ENCODE peak calls at places on chromosomes 11 and 22, in seven cellular contexts. One of them, this sample, is unnamed.

GRCh38 chr11:6629892-6630631 is 10.8 kb upstream of the TPP1 start:
- DNase-seq in HCT116: no peak
- DNase-seq in SK-N-SH: no peak
- DNase-seq in GM12878: no peak
- DNase-seq in H1: peak
- DNase-seq in HepG2: no peak
- DNase-seq in K562: no peak
- DNase-seq in this sample: no peak

GRCh38 chr11:13080861-13081260 is 71.7 kb downstream of the RASSF10 start:
- DNase-seq in HCT116: no peak
- DNase-seq in H1: no peak
- DNase-seq in HepG2: no peak
- DNase-seq in K562: no peak
- DNase-seq in GM12878: no peak
- DNase-seq in SK-N-SH: no peak
- DNase-seq in this sample: no peak

GRCh38 chr22:42697542-42698013 is 23.1 kb downstream of the A4GALT start:
- DNase-seq in HCT116: peak
- DNase-seq in H1: no peak
- DNase-seq in HepG2: peak
- DNase-seq in SK-N-SH: no peak
- DNase-seq in GM12878: no peak
- DNase-seq in K562: no peak
- DNase-seq in this sample: no peak

GRCh38 chr22:22552630-22553029 is 6.4 kb downstream of the PRAME start:
- DNase-seq in K562: peak
- DNase-seq in HepG2: peak
- DNase-seq in HCT116: no peak
- DNase-seq in GM12878: no peak
- DNase-seq in H1: no peak
- DNase-seq in SK-N-SH: peak
- DNase-seq in this sample: no peak

GRCh38 chr11:26847977-26848376 is 126.1 kb upstream of the SLC5A12 start:
- DNase-seq in HepG2: no peak
- DNase-seq in GM12878: no peak
- DNase-seq in H1: no peak
- DNase-seq in K562: no peak
- DNase-seq in SK-N-SH: no peak
- DNase-seq in HCT116: no peak
- DNase-seq in this sample: no peak

GRCh38 chr22:27483095-27483798 is 318.3 kb downstream of the MN1 start:
- DNase-seq in HCT116: no peak
- DNase-seq in K562: no peak
- DNase-seq in SK-N-SH: no peak
- DNase-seq in H1: no peak
- DNase-seq in HepG2: no peak
- DNase-seq in GM12878: no peak
- DNase-seq in this sample: no peak

GRCh38 chr11:17551347-17552040 is 4.4 kb downstream of the OTOG start:
- DNase-seq in H1: no peak
- DNase-seq in K562: no peak
- DNase-seq in SK-N-SH: no peak
- DNase-seq in HepG2: no peak
- DNase-seq in HCT116: no peak
- DNase-seq in GM12878: no peak
- DNase-seq in this sample: no peak

GRCh38 chr22:19068784-19069271 is 53.4 kb downstream of the DGCR2 start:
- DNase-seq in HepG2: no peak
- DNase-seq in HCT116: no peak
- DNase-seq in H1: no peak
- DNase-seq in GM12878: no peak
- DNase-seq in SK-N-SH: no peak
- DNase-seq in K562: no peak
- DNase-seq in this sample: no peak

GRCh38 chr22:23182289-23183106 is 2.2 kb downstream of the BCR start:
- DNase-seq in H1: no peak
- DNase-seq in HCT116: no peak
- DNase-seq in SK-N-SH: no peak
- DNase-seq in GM12878: peak
- DNase-seq in HepG2: no peak
- DNase-seq in K562: peak
- DNase-seq in this sample: no peak

GRCh38 chr22:37229012-37229804 is 14.9 kb downstream of the RAC2 start:
- DNase-seq in K562: peak
- DNase-seq in HepG2: no peak
- DNase-seq in HCT116: peak
- DNase-seq in SK-N-SH: peak
- DNase-seq in H1: no peak
- DNase-seq in GM12878: no peak
- DNase-seq in this sample: no peak

GRCh38 chr11:119371778-119372182 is 9.7 kb downstream of the USP2 start:
- DNase-seq in HCT116: no peak
- DNase-seq in HepG2: no peak
- DNase-seq in K562: no peak
- DNase-seq in H1: no peak
- DNase-seq in GM12878: no peak
- DNase-seq in SK-N-SH: peak
- DNase-seq in this sample: peak

GRCh38 chr22:35538801-35539321 is 1.8 kb upstream of the RASD2 start:
- DNase-seq in K562: peak
- DNase-seq in H1: peak
- DNase-seq in SK-N-SH: peak
- DNase-seq in HCT116: peak
- DNase-seq in GM12878: no peak
- DNase-seq in HepG2: no peak
- DNase-seq in this sample: peak

GRCh38 chr11:94132152-94132558 is 3.5 kb downstream of the PANX1 start:
- DNase-seq in K562: peak
- DNase-seq in GM12878: no peak
- DNase-seq in H1: peak
- DNase-seq in SK-N-SH: no peak
- DNase-seq in HCT116: no peak
- DNase-seq in HepG2: no peak
- DNase-seq in this sample: no peak

GRCh38 chr22:35970601-35971417 is 57.8 kb downstream of the RBFOX2 start:
- DNase-seq in K562: no peak
- DNase-seq in H1: no peak
- DNase-seq in GM12878: no peak
- DNase-seq in HCT116: no peak
- DNase-seq in SK-N-SH: no peak
- DNase-seq in HepG2: no peak
- DNase-seq in this sample: no peak

GRCh38 chr11:43359432-43359818 is 705 bp downstream of the TTC17 start:
- DNase-seq in H1: no peak
- DNase-seq in SK-N-SH: peak
- DNase-seq in GM12878: peak
- DNase-seq in HCT116: no peak
- DNase-seq in HepG2: peak
- DNase-seq in K562: peak
- DNase-seq in this sample: peak

GRCh38 chr22:50677493-50678217 is 5.0 kb downstream of the SHANK3 start:
- DNase-seq in H1: no peak
- DNase-seq in SK-N-SH: peak
- DNase-seq in HepG2: no peak
- DNase-seq in GM12878: no peak
- DNase-seq in K562: no peak
- DNase-seq in HCT116: no peak
- DNase-seq in this sample: no peak

GRCh38 chr11:124669193-124669592 is 4.3 kb downstream of the SIAE start:
- DNase-seq in K562: peak
- DNase-seq in H1: peak
- DNase-seq in GM12878: no peak
- DNase-seq in HCT116: peak
- DNase-seq in SK-N-SH: peak
- DNase-seq in HepG2: peak
- DNase-seq in this sample: peak

GRCh38 chr11:16923987-16924386 is 90.2 kb downstream of the PLEKHA7 start:
- DNase-seq in K562: no peak
- DNase-seq in H1: no peak
- DNase-seq in HCT116: no peak
- DNase-seq in SK-N-SH: no peak
- DNase-seq in GM12878: no peak
- DNase-seq in HepG2: no peak
- DNase-seq in this sample: no peak

GRCh38 chr11:74559110-74559933 is 33.1 kb upstream of the POLD3 start:
- DNase-seq in HCT116: no peak
- DNase-seq in K562: no peak
- DNase-seq in HepG2: peak
- DNase-seq in GM12878: no peak
- DNase-seq in SK-N-SH: no peak
- DNase-seq in H1: no peak
- DNase-seq in this sample: no peak

GRCh38 chr11:74557526-74557925 is 34.9 kb upstream of the POLD3 start:
- DNase-seq in HepG2: no peak
- DNase-seq in H1: no peak
- DNase-seq in K562: no peak
- DNase-seq in HCT116: no peak
- DNase-seq in SK-N-SH: no peak
- DNase-seq in GM12878: no peak
- DNase-seq in this sample: no peak

DNA sequence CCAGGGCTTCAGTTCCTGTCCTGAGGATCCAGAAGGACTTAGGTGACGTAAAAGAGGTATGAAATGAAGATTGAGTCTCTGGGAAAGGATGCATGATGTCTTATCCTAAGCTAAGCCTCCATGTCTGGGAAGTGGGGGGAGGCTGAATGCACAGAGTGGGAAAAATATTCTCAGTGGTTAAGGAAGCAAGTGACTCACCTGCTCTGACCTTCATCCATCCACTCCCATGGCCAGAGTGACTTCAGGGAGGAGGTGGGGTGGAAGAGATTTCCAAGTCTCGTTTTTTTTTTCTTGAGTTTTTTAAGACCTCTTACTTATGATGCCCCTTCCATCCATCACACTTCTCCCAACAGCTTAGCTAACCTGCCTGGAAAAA is 32.5 kb upstream of the POLD3 start:
- DNase-seq in K562: no peak
- DNase-seq in SK-N-SH: no peak
- DNase-seq in H1: no peak
- DNase-seq in HCT116: no peak
- DNase-seq in HepG2: no peak
- DNase-seq in GM12878: no peak
- DNase-seq in this sample: no peak
- TF ChIP-seq JUND in K562: no peak
- TF ChIP-seq JUND in SK-N-SH: no peak
- TF ChIP-seq JUND in H1: no peak
- TF ChIP-seq JUND in HCT116: no peak
- TF ChIP-seq JUND in HepG2: no peak
- TF ChIP-seq JUND in GM12878: no peak
- TF ChIP-seq JUND in this sample: no peak

GRCh38 chr22:31635638-31636306 is 26.2 kb downstream of the PISD start:
- DNase-seq in SK-N-SH: no peak
- DNase-seq in HCT116: no peak
- DNase-seq in K562: no peak
- DNase-seq in HepG2: no peak
- DNase-seq in H1: no peak
- DNase-seq in GM12878: no peak
- DNase-seq in this sample: no peak

GRCh38 chr22:31637375-31637937 is 24.6 kb downstream of the PISD start:
- DNase-seq in GM12878: no peak
- DNase-seq in HCT116: no peak
- DNase-seq in K562: no peak
- DNase-seq in H1: no peak
- DNase-seq in SK-N-SH: no peak
- DNase-seq in HepG2: no peak
- DNase-seq in this sample: no peak

GRCh38 chr22:31639640-31640039 is 22.4 kb downstream of the PISD start:
- DNase-seq in GM12878: no peak
- DNase-seq in H1: no peak
- DNase-seq in SK-N-SH: no peak
- DNase-seq in HepG2: no peak
- DNase-seq in K562: no peak
- DNase-seq in HCT116: no peak
- DNase-seq in this sample: no peak

GRCh38 chr22:31637938-31638618 is 23.9 kb downstream of the PISD start:
- DNase-seq in HepG2: no peak
- DNase-seq in K562: no peak
- DNase-seq in H1: no peak
- DNase-seq in HCT116: no peak
- DNase-seq in SK-N-SH: no peak
- DNase-seq in GM12878: no peak
- DNase-seq in this sample: no peak
- TF ChIP-seq JUND in HepG2: no peak
- TF ChIP-seq JUND in K562: no peak
- TF ChIP-seq JUND in H1: no peak
- TF ChIP-seq JUND in HCT116: no peak
- TF ChIP-seq JUND in SK-N-SH: no peak
- TF ChIP-seq JUND in GM12878: no peak
- TF ChIP-seq JUND in this sample: no peak

GRCh38 chr11:96763244-96763643 is 373.4 kb downstream of the JRKL start:
- DNase-seq in HCT116: no peak
- DNase-seq in H1: no peak
- DNase-seq in GM12878: no peak
- DNase-seq in HepG2: no peak
- DNase-seq in K562: peak
- DNase-seq in SK-N-SH: no peak
- DNase-seq in this sample: no peak
- TF ChIP-seq JUND in HCT116: no peak
- TF ChIP-seq JUND in H1: no peak
- TF ChIP-seq JUND in GM12878: no peak
- TF ChIP-seq JUND in HepG2: no peak
- TF ChIP-seq JUND in K562: no peak
- TF ChIP-seq JUND in SK-N-SH: no peak
- TF ChIP-seq JUND in this sample: no peak

GRCh38 chr22:29814003-29814402 is 24.1 kb downstream of the ASCC2 start:
- DNase-seq in GM12878: no peak
- DNase-seq in HepG2: no peak
- DNase-seq in K562: no peak
- DNase-seq in HCT116: no peak
- DNase-seq in H1: no peak
- DNase-seq in SK-N-SH: no peak
- DNase-seq in this sample: no peak

GRCh38 chr22:29815580-29815979 is 22.5 kb downstream of the ASCC2 start:
- DNase-seq in SK-N-SH: no peak
- DNase-seq in HCT116: no peak
- DNase-seq in GM12878: no peak
- DNase-seq in HepG2: no peak
- DNase-seq in K562: no peak
- DNase-seq in H1: no peak
- DNase-seq in this sample: no peak

GRCh38 chr22:29813126-29813525 is 24.9 kb downstream of the ASCC2 start:
- DNase-seq in HepG2: no peak
- DNase-seq in SK-N-SH: no peak
- DNase-seq in GM12878: no peak
- DNase-seq in H1: no peak
- DNase-seq in K562: no peak
- DNase-seq in HCT116: no peak
- DNase-seq in this sample: peak

GRCh38 chr22:29811377-29811776 is 26.7 kb downstream of the ASCC2 start:
- DNase-seq in H1: no peak
- DNase-seq in GM12878: no peak
- DNase-seq in HCT116: no peak
- DNase-seq in HepG2: peak
- DNase-seq in SK-N-SH: no peak
- DNase-seq in K562: no peak
- DNase-seq in this sample: no peak

DNA sequence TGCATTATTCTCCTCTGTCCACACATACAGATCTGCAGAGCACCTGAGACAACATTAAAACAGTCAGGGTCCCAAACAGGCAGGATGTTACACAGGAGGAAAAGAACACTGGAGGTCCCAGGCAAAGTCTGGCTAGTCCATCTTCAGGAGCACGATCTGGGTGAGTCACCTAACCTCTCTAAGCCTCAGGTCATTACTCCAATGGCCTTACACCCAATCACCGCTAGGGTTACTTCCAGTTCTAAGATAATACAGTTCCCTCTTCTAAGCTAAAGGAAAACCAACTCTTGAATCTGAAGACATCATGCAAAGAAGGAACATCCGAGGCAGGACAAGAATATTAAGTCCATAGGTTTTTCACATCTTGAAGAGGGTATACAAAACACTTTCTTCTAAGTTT is 24.5 kb downstream of the ASCC2 start:
- DNase-seq in GM12878: no peak
- DNase-seq in SK-N-SH: no peak
- DNase-seq in HepG2: no peak
- DNase-seq in K562: peak
- DNase-seq in HCT116: peak
- DNase-seq in H1: no peak
- DNase-seq in this sample: no peak
- TF ChIP-seq JUND in GM12878: no peak
- TF ChIP-seq JUND in SK-N-SH: no peak
- TF ChIP-seq JUND in HepG2: no peak
- TF ChIP-seq JUND in K562: peak
- TF ChIP-seq JUND in HCT116: no peak
- TF ChIP-seq JUND in H1: no peak
- TF ChIP-seq JUND in this sample: no peak

This sample was measured in T47D.